ENCODE peak calls at places on chromosomes 2 and 18, in seven cellular contexts. R, Q, K, U, G, P and F are unnamed samples.

GRCh38 chr18:55452123-55452611 is 135.8 kb downstream of the TCF4 start:
- DNase-seq in R (no peak), U (no peak), P (peak), G (no peak), Q (no peak), K (peak), F (no peak)

GRCh38 chr2:45583989-45584388 is 27.1 kb downstream of the SRBD1 start:
- DNase-seq in Q (no peak), U (no peak), G (no peak), K (no peak), P (no peak), R (no peak), F (no peak)

GRCh38 chr2:133447303-133447702 is 121.0 kb downstream of the NCKAP5 start:
- DNase-seq in P (no peak), R (no peak), U (no peak), K (no peak), Q (no peak), G (no peak), F (no peak)

GRCh38 chr2:241309684-241310117 is 5.8 kb downstream of the HDLBP start:
- DNase-seq in P (no peak), U (peak), R (no peak), K (peak), Q (no peak), G (no peak), F (peak)

GRCh38 chr2:239688098-239688497 is 287.3 kb upstream of the HDAC4 start:
- DNase-seq in G (no peak), K (no peak), R (no peak), Q (no peak), P (no peak), U (no peak), F (no peak)

GRCh38 chr2:28751956-28752607 is 452 bp downstream of the PPP1CB start:
- DNase-seq in G (peak), K (peak), Q (no peak), P (peak), U (peak), R (no peak), F (peak)

GRCh38 chr2:59790186-59791142 is 763.0 kb downstream of the BCL11A start:
- DNase-seq in K (no peak), Q (no peak), G (no peak), U (no peak), P (no peak), R (no peak), F (no peak)

GRCh38 chr2:135149251-135149650 is 97.2 kb downstream of the RAB3GAP1 start:
- DNase-seq in P (no peak), K (peak), G (no peak), U (no peak), Q (no peak), R (no peak), F (no peak)

GRCh38 chr2:239194731-239195317 is 206.0 kb downstream of the HDAC4 start:
- DNase-seq in U (no peak), Q (no peak), P (no peak), R (peak), K (no peak), G (no peak), F (no peak)

GRCh38 chr18:55047546-55047945 is 88.3 kb upstream of the CCDC68 start:
- DNase-seq in Q (no peak), P (no peak), U (no peak), G (peak), K (peak), R (no peak), F (no peak)

GRCh38 chr2:42959148-42959992 is 167.0 kb upstream of the HAAO start:
- DNase-seq in K (peak), U (no peak), R (peak), Q (no peak), G (no peak), P (no peak), F (no peak)

GRCh38 chr2:12284487-12284886 is 432.2 kb upstream of the TRIB2 start:
- DNase-seq in P (no peak), Q (no peak), K (peak), G (no peak), R (no peak), U (no peak), F (no peak)

GRCh38 chr2:181152221-181152620 is 171.8 kb downstream of the UBE2E3 start:
- DNase-seq in U (no peak), G (no peak), K (no peak), R (no peak), Q (no peak), P (no peak), F (no peak)

GRCh38 chr2:25062461-25062860 is 20.6 kb downstream of the EFR3B start:
- DNase-seq in Q (no peak), K (no peak), G (peak), R (no peak), U (no peak), P (no peak), F (no peak)

GRCh38 chr2:107361951-107362350 is 464.7 kb upstream of the RGPD4 start:
- DNase-seq in U (no peak), R (no peak), G (no peak), K (no peak), P (no peak), Q (no peak), F (no peak)

GRCh38 chr2:41832218-41832617 is 215.6 kb upstream of the PKDCC start:
- DNase-seq in Q (no peak), G (no peak), U (no peak), P (no peak), K (no peak), R (no peak), F (no peak)

GRCh38 chr18:57446322-57446721 is 11.1 kb downstream of the ONECUT2 start:
- DNase-seq in G (no peak), K (no peak), R (no peak), U (no peak), Q (no peak), P (peak), F (no peak)

GRCh38 chr2:139230881-139231280 is 450.7 kb upstream of the NXPH2 start:
- DNase-seq in U (no peak), R (no peak), P (no peak), K (no peak), G (no peak), Q (no peak), F (no peak)

GRCh38 chr2:61969376-61969775 is 63.9 kb downstream of the COMMD1 start:
- DNase-seq in R (no peak), G (no peak), U (no peak), Q (no peak), P (no peak), K (peak), F (no peak)

GRCh38 chr2:239412914-239413603 is 12.2 kb upstream of the HDAC4 start:
- DNase-seq in R (no peak), K (no peak), Q (no peak), G (no peak), U (no peak), P (no peak), F (no peak)